ENCODE peak calls at places on chromosome 1, in eight cellular contexts. Y is sigmoid colon, D is transverse colon, A is ovary, E is H1, Q is GM12878, I is stomach, C is A549. W is an unnamed sample.

GRCh38 chr1:180610556-180611015 is 21.2 kb upstream of the XPR1 start:
- DNase-seq in E (no peak), I (no peak), A (no peak), C (no peak), D (no peak), Y (no peak), Q (no peak), W (no peak)

GRCh38 chr1:161226320-161226711 is 456 bp downstream of the TOMM40L start:
- DNase-seq in Q (no peak), I (no peak), Y (no peak), A (no peak), D (no peak), C (no peak), E (no peak), W (no peak)

GRCh38 chr1:2592672-2593071 is 6.1 kb downstream of the PRXL2B start:
- DNase-seq in E (no peak), C (no peak), D (peak; percentile 67), I (peak; percentile 61), A (no peak), Y (peak; percentile 57), Q (no peak), W (no peak)

GRCh38 chr1:41317356-41317755 is 43.9 kb upstream of the FOXO6 start:
- DNase-seq in C (no peak), I (no peak), Q (no peak), A (no peak), E (peak; percentile 35), D (no peak), Y (no peak), W (no peak)

GRCh38 chr1:49048188-49048587 is 271.5 kb upstream of the BEND5 start:
- DNase-seq in D (no peak), E (no peak), Q (no peak), C (no peak), A (no peak), I (no peak), Y (no peak), W (no peak)

GRCh38 chr1:246705368-246705767 is 18.8 kb upstream of the SCCPDH start:
- DNase-seq in Y (no peak), E (no peak), C (no peak), Q (no peak), D (no peak), A (no peak), I (no peak), W (no peak)

GRCh38 chr1:66571789-66572188 is 37.8 kb downstream of the SGIP1 start:
- DNase-seq in A (no peak), I (no peak), E (no peak), C (no peak), Y (no peak), D (no peak), Q (no peak), W (no peak)

GRCh38 chr1:165124772-165125171 is 231.7 kb downstream of the LMX1A start:
- DNase-seq in Y (no peak), Q (no peak), I (no peak), A (no peak), C (no peak), D (no peak), E (no peak), W (no peak)

GRCh38 chr1:230077011-230077410 is 10.0 kb downstream of the GALNT2 start:
- DNase-seq in A (no peak), D (no peak), Q (no peak), Y (peak; percentile 32), C (no peak), I (no peak), E (no peak), W (no peak)

GRCh38 chr1:242081446-242081845 is 82.5 kb upstream of the MAP1LC3C start:
- DNase-seq in I (no peak), D (no peak), Y (no peak), C (no peak), Q (no peak), E (no peak), A (no peak), W (no peak)

GRCh38 chr1:59994302-59995198 is 68.0 kb upstream of the CYP2J2 start:
- DNase-seq in Q (no peak), E (no peak), I (no peak), A (no peak), Y (no peak), D (no peak), C (no peak), W (peak; percentile 33)

GRCh38 chr1:18256318-18257235 is 149.0 kb downstream of the IGSF21 start:
- DNase-seq in E (peak; percentile 94), D (peak; percentile 38), I (peak; percentile 47), Y (no peak), A (no peak), Q (no peak), C (peak; percentile 15), W (peak; percentile 14)

GRCh38 chr1:93681549-93682412 is at the start of gene BCAR3:
- DNase-seq in D (peak; percentile 78), I (peak; percentile 74), A (peak; percentile 69), Q (no peak), C (no peak), E (peak; percentile 83), Y (peak; percentile 85), W (peak; percentile 57)

GRCh38 chr1:168470821-168471473 is 72.8 kb downstream of the XCL2 start:
- DNase-seq in I (no peak), C (peak; percentile 36), A (no peak), Q (no peak), D (no peak), Y (no peak), E (no peak), W (no peak)

GRCh38 chr1:199862047-199862446 is 165.5 kb upstream of the NR5A2 start:
- DNase-seq in I (no peak), C (no peak), E (no peak), D (no peak), Y (no peak), Q (no peak), A (no peak), W (no peak)

GRCh38 chr1:199857516-199857915 is 170.0 kb upstream of the NR5A2 start:
- DNase-seq in A (no peak), I (no peak), Y (no peak), C (no peak), E (no peak), Q (no peak), D (no peak), W (no peak)

GRCh38 chr1:199857103-199857502 is 170.4 kb upstream of the NR5A2 start:
- DNase-seq in Q (no peak), E (no peak), C (no peak), D (no peak), I (no peak), Y (no peak), A (no peak), W (no peak)

GRCh38 chr1:199861020-199861795 is 166.3 kb upstream of the NR5A2 start:
- DNase-seq in Q (no peak), Y (no peak), I (no peak), D (no peak), E (no peak), A (no peak), C (no peak), W (no peak)

DNA sequence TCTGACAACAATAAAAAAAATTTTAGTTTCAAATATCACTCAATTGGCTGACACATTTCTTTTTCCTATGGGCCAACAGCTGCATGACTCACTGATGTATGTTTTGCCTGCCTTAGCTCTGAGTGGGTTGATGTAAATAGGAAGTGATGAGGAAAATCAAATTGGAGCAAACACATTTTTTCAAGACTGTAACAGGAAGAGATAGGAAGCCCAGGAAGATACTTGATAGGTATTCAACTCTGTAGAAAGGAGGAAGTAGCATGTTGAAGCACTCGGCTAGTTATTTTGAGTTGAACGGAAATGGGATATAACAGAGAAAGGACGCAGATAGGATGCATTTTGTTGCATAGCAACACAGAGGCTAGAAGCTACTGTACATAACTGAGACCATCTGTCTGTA is 168.0 kb upstream of the NR5A2 start:
- DNase-seq in D (no peak), E (no peak), I (no peak), Y (no peak), C (peak; percentile 44), A (no peak), Q (no peak), W (peak; percentile 25)
- TF ChIP-seq EP300 in D (no peak), E (no peak), I (no peak), Y (no peak), C (no peak), A (no peak), Q (no peak), W (peak; percentile 75)

GRCh38 chr1:184143449-184143848 is 91.9 kb downstream of the TSEN15 start:
- DNase-seq in Y (no peak), D (no peak), C (no peak), E (no peak), Q (no peak), I (no peak), A (no peak), W (no peak)
- TF ChIP-seq CTCF in Y (no peak), D (no peak), C (peak; percentile 7), E (no peak), Q (no peak), I (no peak), A (no peak), W (no peak)

GRCh38 chr1:17090844-17091243 is 28.4 kb downstream of the PADI2 start:
- DNase-seq in E (no peak), Y (no peak), C (no peak), D (no peak), I (no peak), Q (no peak), A (no peak), W (no peak)
- TF ChIP-seq EP300 in E (no peak), Y (no peak), C (no peak), D (no peak), I (no peak), Q (no peak), A (no peak), W (no peak)

GRCh38 chr1:226867461-226868054 is 2.9 kb upstream of the PSEN2 start:
- DNase-seq in E (no peak), Y (no peak), A (no peak), D (no peak), C (no peak), Q (no peak), I (no peak), W (no peak)
- TF ChIP-seq CTCF in E (no peak), Y (no peak), A (no peak), D (no peak), C (no peak), Q (no peak), I (no peak), W (no peak)

DNA sequence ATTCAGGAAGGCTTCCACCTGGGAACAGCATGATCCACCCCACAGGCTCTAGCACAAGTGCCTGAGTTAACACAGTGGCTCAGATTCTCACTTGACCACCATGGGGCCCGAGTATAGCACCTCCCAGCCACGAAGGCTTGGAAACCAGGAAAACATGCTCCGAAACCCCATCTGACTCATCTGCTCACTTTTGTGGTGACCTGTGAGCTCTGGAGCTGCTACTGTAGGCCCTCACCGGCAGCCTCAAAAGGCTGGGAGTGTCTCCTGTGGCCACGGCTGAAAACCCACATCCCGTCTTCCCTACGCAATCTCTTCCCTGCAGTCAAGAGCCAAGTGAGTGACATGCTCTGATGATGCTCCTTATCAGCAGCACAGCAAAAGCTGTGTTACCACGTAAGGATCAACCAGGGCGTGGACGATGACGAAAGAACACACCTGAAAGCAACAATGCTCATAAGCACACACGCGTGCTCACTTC is 81.4 kb downstream of the TGFBR3 start:
- DNase-seq in E (no peak), Q (peak; percentile 60), D (no peak), I (no peak), A (no peak), C (no peak), Y (no peak), W (no peak)
- TF ChIP-seq EP300 in E (no peak), Q (no peak), D (no peak), I (no peak), A (no peak), C (no peak), Y (no peak), W (no peak)

GRCh38 chr1:43704838-43705237 is 2.5 kb upstream of the ST3GAL3 start:
- DNase-seq in Q (no peak), I (no peak), Y (no peak), C (no peak), D (no peak), A (peak; percentile 13), E (no peak), W (no peak)
- TF ChIP-seq CTCF in Q (peak; percentile 23), I (no peak), Y (no peak), C (no peak), D (no peak), A (no peak), E (no peak), W (no peak)

W was measured in tibial nerve.